ENCODE peak calls at places on chromosomes 13 and 19, in eight cellular contexts. J, W, T, A, C, B, U and H are unnamed samples.

GRCh38 chr19:4399871-4400768 is at the start of gene SH3GL1:
- DNase-seq in J (peak; percentile 86), W (peak; percentile 96), T (peak; percentile 97), A (peak; percentile 48), C (peak; percentile 95), B (peak; percentile 94), U (peak; percentile 93), H (no peak)

GRCh38 chr13:29771247-29771646 is 79.2 kb downstream of the UBL3 start:
- DNase-seq in J (peak; percentile 37), W (no peak), T (no peak), A (no peak), C (peak; percentile 9), B (peak; percentile 52), U (no peak), H (no peak)

GRCh38 chr19:47699360-47699917 is 13.8 kb upstream of the EHD2 start:
- DNase-seq in J (no peak), W (peak; percentile 59), T (no peak), A (no peak), C (peak; percentile 68), B (peak; percentile 83), U (peak; percentile 47), H (no peak)

GRCh38 chr13:74586839-74587238 is 452.6 kb upstream of the KLF12 start:
- DNase-seq in J (no peak), W (no peak), T (no peak), A (no peak), C (no peak), B (no peak), U (no peak), H (no peak)

GRCh38 chr19:4352701-4353121 is 9.3 kb downstream of the MPND start:
- DNase-seq in J (no peak), W (no peak), T (no peak), A (no peak), C (peak; percentile 72), B (peak; percentile 87), U (peak; percentile 42), H (no peak)

GRCh38 chr13:97434417-97435296 is 688 bp downstream of the RAP2A start:
- DNase-seq in J (no peak), W (peak; percentile 37), T (peak; percentile 83), A (no peak), C (peak; percentile 29), B (peak; percentile 28), U (peak; percentile 42), H (peak; percentile 91)

GRCh38 chr19:32010071-32010470 is 335.3 kb upstream of the ZNF507 start:
- DNase-seq in J (no peak), W (no peak), T (no peak), A (no peak), C (no peak), B (no peak), U (no peak), H (peak; percentile 52)

GRCh38 chr19:8445488-8446001 is 770 bp downstream of the HNRNPM start:
- DNase-seq in J (no peak), W (peak; percentile 67), T (no peak), A (no peak), C (peak; percentile 76), B (peak; percentile 44), U (peak; percentile 41), H (no peak)

GRCh38 chr19:1433119-1434039 is 4.8 kb upstream of the RPS15 start:
- DNase-seq in J (no peak), W (no peak), T (no peak), A (no peak), C (no peak), B (no peak), U (no peak), H (no peak)

GRCh38 chr13:100921139-100921538 is 246.5 kb upstream of the TMTC4 start:
- DNase-seq in J (no peak), W (no peak), T (no peak), A (no peak), C (no peak), B (no peak), U (no peak), H (no peak)

GRCh38 chr13:113393572-113394503 is 29.9 kb upstream of the GRTP1 start:
- DNase-seq in J (peak; percentile 56), W (peak; percentile 88), T (peak; percentile 85), A (peak; percentile 1), C (peak; percentile 82), B (peak; percentile 94), U (peak; percentile 78), H (peak; percentile 80)

GRCh38 chr19:47315125-47315821 is 5.6 kb downstream of the C5AR1 start:
- DNase-seq in J (peak; percentile 87), W (peak; percentile 44), T (peak; percentile 88), A (no peak), C (peak; percentile 93), B (peak; percentile 46), U (peak; percentile 95), H (no peak)

GRCh38 chr19:49894879-49895565 is 1.7 kb downstream of the IL4I1 start:
- DNase-seq in J (no peak), W (no peak), T (no peak), A (no peak), C (no peak), B (no peak), U (no peak), H (no peak)

GRCh38 chr19:9857920-9858746 is 23.0 kb downstream of the PIN1 start:
- DNase-seq in J (no peak), W (no peak), T (no peak), A (no peak), C (peak; percentile 43), B (no peak), U (peak; percentile 21), H (no peak)

GRCh38 chr13:75783906-75784485 is 147.9 kb downstream of the LMO7 start:
- DNase-seq in J (no peak), W (no peak), T (no peak), A (no peak), C (no peak), B (no peak), U (no peak), H (no peak)

DNA sequence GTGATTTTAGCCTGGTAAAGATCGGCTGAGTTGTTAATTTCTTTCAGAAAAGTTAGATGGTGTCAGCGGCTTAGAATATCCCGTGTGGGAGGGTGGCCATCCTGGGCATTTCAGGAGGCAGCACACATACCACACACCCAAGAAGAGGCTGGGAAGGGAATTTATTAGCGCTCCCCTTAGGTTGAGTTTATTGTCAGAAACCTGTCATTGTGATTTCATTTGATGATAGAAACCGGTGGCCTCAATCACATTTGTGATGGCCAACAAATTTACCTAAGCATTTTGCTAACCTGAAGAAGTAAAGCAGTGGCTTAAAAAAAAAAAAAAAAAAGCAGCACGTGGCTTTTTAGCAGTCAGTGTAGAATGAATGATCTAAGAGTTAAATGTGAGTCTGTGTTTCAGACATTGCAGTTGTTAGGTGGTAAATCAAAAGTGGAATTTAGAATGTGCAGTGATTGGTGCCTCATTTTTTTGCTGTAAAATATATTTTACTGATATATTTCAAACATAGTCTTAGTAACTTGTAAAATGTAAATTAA is 2.7 kb downstream of the SIPA1L3 start:
- DNase-seq in J (no peak), W (no peak), T (no peak), A (no peak), C (no peak), B (no peak), U (no peak), H (no peak)
- H3K27ac ChIP-seq in J (no peak overlapping the region), W (no peak overlapping the region), T (no peak overlapping the region), A (peak overlapping the region; percentile 64), C (no peak overlapping the region), B (peak overlapping the region; percentile 39), U (no peak overlapping the region), H (no peak overlapping the region)

GRCh38 chr19:13847900-13848677 is 28.8 kb upstream of the NANOS3 start:
- DNase-seq in J (no peak), W (no peak), T (no peak), A (no peak), C (no peak), B (no peak), U (no peak), H (no peak)

GRCh38 chr19:13849277-13849676 is 27.7 kb upstream of the NANOS3 start:
- DNase-seq in J (no peak), W (no peak), T (no peak), A (no peak), C (no peak), B (no peak), U (no peak), H (no peak)

GRCh38 chr19:13850910-13851753 is 25.8 kb upstream of the NANOS3 start:
- DNase-seq in J (peak; percentile 89), W (peak; percentile 83), T (peak; percentile 95), A (no peak), C (peak; percentile 79), B (no peak), U (no peak), H (peak; percentile 96)

GRCh38 chr19:13848811-13849241 is 28.1 kb upstream of the NANOS3 start:
- DNase-seq in J (no peak), W (no peak), T (no peak), A (no peak), C (peak; percentile 36), B (no peak), U (no peak), H (no peak)

GRCh38 chr19:13849991-13850909 is 26.7 kb upstream of the NANOS3 start:
- DNase-seq in J (no peak), W (peak; percentile 88), T (no peak), A (no peak), C (peak; percentile 92), B (peak; percentile 88), U (peak; percentile 61), H (no peak)
- TF ChIP-seq POLR2AphosphoS5 in J (peak; percentile 35), W (peak; percentile 44), T (no peak), A (no peak), C (no peak), B (no peak), U (no peak), H (no peak)

GRCh38 chr13:106567421-106568224 is at the start of gene ARGLU1:
- DNase-seq in J (no peak), W (peak; percentile 94), T (peak; percentile 96), A (peak; percentile 64), C (peak; percentile 90), B (peak; percentile 96), U (peak; percentile 95), H (peak; percentile 94)

GRCh38 chr13:106566682-106567420 is 1.1 kb downstream of the ARGLU1 start:
- DNase-seq in J (no peak), W (peak; percentile 63), T (no peak), A (no peak), C (peak; percentile 69), B (peak; percentile 75), U (peak; percentile 79), H (no peak)

GRCh38 chr13:106568225-106569003 is 477 bp upstream of the ARGLU1 start:
- DNase-seq in J (peak; percentile 79), W (no peak), T (no peak), A (no peak), C (peak; percentile 10), B (no peak), U (peak; percentile 25), H (no peak)

GRCh38 chr13:106562301-106562700 is 5.6 kb downstream of the ARGLU1 start:
- DNase-seq in J (no peak), W (no peak), T (no peak), A (no peak), C (no peak), B (no peak), U (no peak), H (no peak)

GRCh38 chr13:106565127-106565775 is 2.7 kb downstream of the ARGLU1 start:
- DNase-seq in J (no peak), W (no peak), T (no peak), A (no peak), C (no peak), B (no peak), U (peak; percentile 46), H (no peak)
- H3K4me3 ChIP-seq in J (no peak overlapping the region), W (no peak overlapping the region), T (peak overlapping the region; percentile 83), A (peak overlapping the region; percentile 83), C (peak overlapping the region; percentile 85), B (peak overlapping the region; percentile 70), U (peak overlapping the region; percentile 74), H (peak overlapping the region; percentile 99)

GRCh38 chr19:12786149-12786870 is 5.0 kb upstream of the JUNB start:
- DNase-seq in J (no peak), W (peak; percentile 95), T (no peak), A (no peak), C (no peak), B (no peak), U (peak; percentile 90), H (no peak)
- H3K27ac ChIP-seq in J (peak overlapping the region; percentile 89), W (peak overlapping the region; percentile 92), T (peak overlapping the region; percentile 97), A (peak overlapping the region; percentile 97), C (peak overlapping the region; percentile 45), B (no peak overlapping the region), U (peak overlapping the region; percentile 95), H (peak overlapping the region; percentile 97)